ENCODE peak calls at places on chromosomes 12 and 14, in seven cellular contexts. One of them, this sample, is unnamed.

GRCh38 chr14:85508863-85509262 is 21.1 kb upstream of the FLRT2 start:
- DNase-seq in lower lobe of right lung: no peak
- DNase-seq in NCI-H82: no peak
- DNase-seq in RWPE1: no peak
- DNase-seq in activated naive CD4-positive, alpha-beta T cell treated with anti-CD3 and anti-CD28 coated beads, Interleukin-2, amount 50 U/mL, for 16 hours: no peak
- DNase-seq in HTR-8/SVneo: no peak
- DNase-seq in NCI-H1105: no peak
- DNase-seq in this sample: no peak

GRCh38 chr12:47139010-47139681 is 59.4 kb upstream of the AMIGO2 start:
- DNase-seq in lower lobe of right lung: no peak
- DNase-seq in NCI-H82: no peak
- DNase-seq in RWPE1: no peak
- DNase-seq in activated naive CD4-positive, alpha-beta T cell treated with anti-CD3 and anti-CD28 coated beads, Interleukin-2, amount 50 U/mL, for 16 hours: no peak
- DNase-seq in NCI-H1105: no peak
- DNase-seq in HTR-8/SVneo: no peak
- DNase-seq in this sample: no peak

GRCh38 chr12:106733660-106734059 is 40.8 kb upstream of the RIC8B start:
- DNase-seq in activated naive CD4-positive, alpha-beta T cell treated with anti-CD3 and anti-CD28 coated beads, Interleukin-2, amount 50 U/mL, for 16 hours: no peak
- DNase-seq in lower lobe of right lung: no peak
- DNase-seq in RWPE1: no peak
- DNase-seq in HTR-8/SVneo: no peak
- DNase-seq in NCI-H1105: no peak
- DNase-seq in NCI-H82: no peak
- DNase-seq in this sample: no peak

GRCh38 chr14:69005432-69006148 is 26.5 kb upstream of the ACTN1 start:
- DNase-seq in NCI-H1105: no peak
- DNase-seq in lower lobe of right lung: no peak
- DNase-seq in HTR-8/SVneo: peak; percentile 99
- DNase-seq in activated naive CD4-positive, alpha-beta T cell treated with anti-CD3 and anti-CD28 coated beads, Interleukin-2, amount 50 U/mL, for 16 hours: no peak
- DNase-seq in NCI-H82: no peak
- DNase-seq in RWPE1: peak; percentile 95
- DNase-seq in this sample: no peak

GRCh38 chr14:63614964-63615363 is 26.7 kb downstream of the WDR89 start:
- DNase-seq in lower lobe of right lung: no peak
- DNase-seq in activated naive CD4-positive, alpha-beta T cell treated with anti-CD3 and anti-CD28 coated beads, Interleukin-2, amount 50 U/mL, for 16 hours: no peak
- DNase-seq in NCI-H1105: no peak
- DNase-seq in HTR-8/SVneo: peak; percentile 69
- DNase-seq in NCI-H82: no peak
- DNase-seq in RWPE1: no peak
- DNase-seq in this sample: no peak

GRCh38 chr14:104633276-104633861 is 28.8 kb upstream of the TMEM179 start:
- DNase-seq in activated naive CD4-positive, alpha-beta T cell treated with anti-CD3 and anti-CD28 coated beads, Interleukin-2, amount 50 U/mL, for 16 hours: no peak
- DNase-seq in HTR-8/SVneo: no peak
- DNase-seq in RWPE1: no peak
- DNase-seq in NCI-H1105: no peak
- DNase-seq in lower lobe of right lung: no peak
- DNase-seq in NCI-H82: no peak
- DNase-seq in this sample: no peak

GRCh38 chr12:76340680-76341435 is 7.4 kb downstream of the BBS10 start:
- DNase-seq in NCI-H1105: no peak
- DNase-seq in activated naive CD4-positive, alpha-beta T cell treated with anti-CD3 and anti-CD28 coated beads, Interleukin-2, amount 50 U/mL, for 16 hours: no peak
- DNase-seq in NCI-H82: no peak
- DNase-seq in HTR-8/SVneo: no peak
- DNase-seq in lower lobe of right lung: no peak
- DNase-seq in RWPE1: no peak
- DNase-seq in this sample: no peak

GRCh38 chr14:38788060-38788459 is 315.0 kb downstream of the SEC23A start:
- DNase-seq in NCI-H82: no peak
- DNase-seq in lower lobe of right lung: no peak
- DNase-seq in activated naive CD4-positive, alpha-beta T cell treated with anti-CD3 and anti-CD28 coated beads, Interleukin-2, amount 50 U/mL, for 16 hours: no peak
- DNase-seq in RWPE1: no peak
- DNase-seq in HTR-8/SVneo: no peak
- DNase-seq in NCI-H1105: no peak
- DNase-seq in this sample: no peak

GRCh38 chr12:121524196-121524930 is 56.5 kb downstream of the KDM2B start:
- DNase-seq in NCI-H1105: no peak
- DNase-seq in HTR-8/SVneo: no peak
- DNase-seq in lower lobe of right lung: no peak
- DNase-seq in RWPE1: no peak
- DNase-seq in activated naive CD4-positive, alpha-beta T cell treated with anti-CD3 and anti-CD28 coated beads, Interleukin-2, amount 50 U/mL, for 16 hours: no peak
- DNase-seq in NCI-H82: peak; percentile 71
- DNase-seq in this sample: no peak

GRCh38 chr12:19482551-19483109 is 43.3 kb downstream of the AEBP2 start:
- DNase-seq in NCI-H82: no peak
- DNase-seq in lower lobe of right lung: peak; percentile 52
- DNase-seq in NCI-H1105: no peak
- DNase-seq in activated naive CD4-positive, alpha-beta T cell treated with anti-CD3 and anti-CD28 coated beads, Interleukin-2, amount 50 U/mL, for 16 hours: peak; percentile 14
- DNase-seq in HTR-8/SVneo: no peak
- DNase-seq in RWPE1: peak; percentile 41
- DNase-seq in this sample: no peak

GRCh38 chr12:62259311-62259992 is 752 bp upstream of the USP15 start:
- DNase-seq in lower lobe of right lung: no peak
- DNase-seq in RWPE1: no peak
- DNase-seq in NCI-H1105: no peak
- DNase-seq in activated naive CD4-positive, alpha-beta T cell treated with anti-CD3 and anti-CD28 coated beads, Interleukin-2, amount 50 U/mL, for 16 hours: no peak
- DNase-seq in NCI-H82: peak; percentile 60
- DNase-seq in HTR-8/SVneo: no peak
- DNase-seq in this sample: peak; percentile 3

GRCh38 chr14:80805136-80805535 is 136.4 kb downstream of the CEP128 start:
- DNase-seq in HTR-8/SVneo: no peak
- DNase-seq in RWPE1: no peak
- DNase-seq in NCI-H1105: no peak
- DNase-seq in NCI-H82: no peak
- DNase-seq in activated naive CD4-positive, alpha-beta T cell treated with anti-CD3 and anti-CD28 coated beads, Interleukin-2, amount 50 U/mL, for 16 hours: no peak
- DNase-seq in lower lobe of right lung: no peak
- DNase-seq in this sample: no peak

GRCh38 chr14:102492523-102492910 is 17.1 kb downstream of the ANKRD9 start:
- DNase-seq in NCI-H1105: no peak
- DNase-seq in activated naive CD4-positive, alpha-beta T cell treated with anti-CD3 and anti-CD28 coated beads, Interleukin-2, amount 50 U/mL, for 16 hours: no peak
- DNase-seq in lower lobe of right lung: peak; percentile 24
- DNase-seq in HTR-8/SVneo: no peak
- DNase-seq in NCI-H82: no peak
- DNase-seq in RWPE1: no peak
- DNase-seq in this sample: no peak

GRCh38 chr14:72663956-72664650 is 229.8 kb downstream of the DPF3 start:
- DNase-seq in RWPE1: no peak
- DNase-seq in activated naive CD4-positive, alpha-beta T cell treated with anti-CD3 and anti-CD28 coated beads, Interleukin-2, amount 50 U/mL, for 16 hours: no peak
- DNase-seq in NCI-H1105: no peak
- DNase-seq in NCI-H82: no peak
- DNase-seq in lower lobe of right lung: no peak
- DNase-seq in HTR-8/SVneo: no peak
- DNase-seq in this sample: no peak

GRCh38 chr14:64952598-64953309 is 10.2 kb upstream of the GPX2 start:
- DNase-seq in NCI-H82: peak; percentile 12
- DNase-seq in RWPE1: no peak
- DNase-seq in activated naive CD4-positive, alpha-beta T cell treated with anti-CD3 and anti-CD28 coated beads, Interleukin-2, amount 50 U/mL, for 16 hours: no peak
- DNase-seq in lower lobe of right lung: no peak
- DNase-seq in NCI-H1105: no peak
- DNase-seq in HTR-8/SVneo: no peak
- DNase-seq in this sample: peak; percentile 29

GRCh38 chr12:18432211-18432610 is 170.9 kb downstream of the PIK3C2G start:
- DNase-seq in lower lobe of right lung: no peak
- DNase-seq in activated naive CD4-positive, alpha-beta T cell treated with anti-CD3 and anti-CD28 coated beads, Interleukin-2, amount 50 U/mL, for 16 hours: no peak
- DNase-seq in RWPE1: no peak
- DNase-seq in NCI-H82: no peak
- DNase-seq in NCI-H1105: no peak
- DNase-seq in HTR-8/SVneo: no peak
- DNase-seq in this sample: no peak

GRCh38 chr14:93734086-93734822 is 54.0 kb downstream of the PRIMA1 start:
- DNase-seq in NCI-H82: peak; percentile 54
- DNase-seq in RWPE1: no peak
- DNase-seq in HTR-8/SVneo: peak; percentile 10
- DNase-seq in NCI-H1105: no peak
- DNase-seq in activated naive CD4-positive, alpha-beta T cell treated with anti-CD3 and anti-CD28 coated beads, Interleukin-2, amount 50 U/mL, for 16 hours: no peak
- DNase-seq in lower lobe of right lung: no peak
- DNase-seq in this sample: peak; percentile 40

GRCh38 chr14:54931598-54932340 is 29.1 kb upstream of the GCH1 start:
- DNase-seq in RWPE1: no peak
- DNase-seq in NCI-H1105: no peak
- DNase-seq in HTR-8/SVneo: no peak
- DNase-seq in NCI-H82: no peak
- DNase-seq in activated naive CD4-positive, alpha-beta T cell treated with anti-CD3 and anti-CD28 coated beads, Interleukin-2, amount 50 U/mL, for 16 hours: no peak
- DNase-seq in lower lobe of right lung: no peak
- DNase-seq in this sample: no peak

GRCh38 chr12:63419119-63419518 is 249.2 kb downstream of the DPY19L2 start:
- DNase-seq in NCI-H82: no peak
- DNase-seq in NCI-H1105: no peak
- DNase-seq in HTR-8/SVneo: no peak
- DNase-seq in lower lobe of right lung: no peak
- DNase-seq in activated naive CD4-positive, alpha-beta T cell treated with anti-CD3 and anti-CD28 coated beads, Interleukin-2, amount 50 U/mL, for 16 hours: no peak
- DNase-seq in RWPE1: peak; percentile 57
- DNase-seq in this sample: no peak

GRCh38 chr14:99947695-99948094 is 117.5 kb upstream of the EVL start:
- DNase-seq in HTR-8/SVneo: no peak
- DNase-seq in lower lobe of right lung: no peak
- DNase-seq in NCI-H1105: no peak
- DNase-seq in NCI-H82: no peak
- DNase-seq in activated naive CD4-positive, alpha-beta T cell treated with anti-CD3 and anti-CD28 coated beads, Interleukin-2, amount 50 U/mL, for 16 hours: no peak
- DNase-seq in RWPE1: no peak
- DNase-seq in this sample: no peak

GRCh38 chr12:6996040-6996441 is 22.2 kb downstream of the LPCAT3 start:
- DNase-seq in lower lobe of right lung: no peak
- DNase-seq in NCI-H82: no peak
- DNase-seq in RWPE1: no peak
- DNase-seq in NCI-H1105: no peak
- DNase-seq in activated naive CD4-positive, alpha-beta T cell treated with anti-CD3 and anti-CD28 coated beads, Interleukin-2, amount 50 U/mL, for 16 hours: no peak
- DNase-seq in HTR-8/SVneo: peak; percentile 63
- DNase-seq in this sample: no peak

GRCh38 chr12:9710584-9711375 is 22.1 kb downstream of the CLECL1 start:
- DNase-seq in NCI-H1105: no peak
- DNase-seq in HTR-8/SVneo: no peak
- DNase-seq in RWPE1: no peak
- DNase-seq in NCI-H82: no peak
- DNase-seq in lower lobe of right lung: no peak
- DNase-seq in activated naive CD4-positive, alpha-beta T cell treated with anti-CD3 and anti-CD28 coated beads, Interleukin-2, amount 50 U/mL, for 16 hours: no peak
- DNase-seq in this sample: no peak

GRCh38 chr12:848519-849191 is 96.3 kb downstream of the WNK1 start:
- DNase-seq in activated naive CD4-positive, alpha-beta T cell treated with anti-CD3 and anti-CD28 coated beads, Interleukin-2, amount 50 U/mL, for 16 hours: no peak
- DNase-seq in RWPE1: no peak
- DNase-seq in NCI-H82: no peak
- DNase-seq in NCI-H1105: no peak
- DNase-seq in lower lobe of right lung: no peak
- DNase-seq in HTR-8/SVneo: no peak
- DNase-seq in this sample: no peak

GRCh38 chr12:96327889-96328288 is 72.3 kb downstream of the CDK17 start:
- DNase-seq in lower lobe of right lung: no peak
- DNase-seq in HTR-8/SVneo: no peak
- DNase-seq in RWPE1: no peak
- DNase-seq in NCI-H1105: no peak
- DNase-seq in activated naive CD4-positive, alpha-beta T cell treated with anti-CD3 and anti-CD28 coated beads, Interleukin-2, amount 50 U/mL, for 16 hours: no peak
- DNase-seq in NCI-H82: no peak
- DNase-seq in this sample: no peak

GRCh38 chr14:104830781-104831180 is 29.9 kb downstream of the ZBTB42 start:
- DNase-seq in activated naive CD4-positive, alpha-beta T cell treated with anti-CD3 and anti-CD28 coated beads, Interleukin-2, amount 50 U/mL, for 16 hours: no peak
- DNase-seq in RWPE1: no peak
- DNase-seq in HTR-8/SVneo: no peak
- DNase-seq in NCI-H82: no peak
- DNase-seq in lower lobe of right lung: no peak
- DNase-seq in NCI-H1105: no peak
- DNase-seq in this sample: no peak

GRCh38 chr12:122126713-122127597 is 47.1 kb downstream of the IL31 start:
- DNase-seq in lower lobe of right lung: peak; percentile 26
- DNase-seq in activated naive CD4-positive, alpha-beta T cell treated with anti-CD3 and anti-CD28 coated beads, Interleukin-2, amount 50 U/mL, for 16 hours: no peak
- DNase-seq in RWPE1: no peak
- DNase-seq in HTR-8/SVneo: no peak
- DNase-seq in NCI-H82: no peak
- DNase-seq in NCI-H1105: no peak
- DNase-seq in this sample: no peak

GRCh38 chr14:103973354-103973753 is 31.0 kb upstream of the RD3L start:
- DNase-seq in HTR-8/SVneo: no peak
- DNase-seq in lower lobe of right lung: no peak
- DNase-seq in RWPE1: no peak
- DNase-seq in NCI-H1105: no peak
- DNase-seq in NCI-H82: no peak
- DNase-seq in activated naive CD4-positive, alpha-beta T cell treated with anti-CD3 and anti-CD28 coated beads, Interleukin-2, amount 50 U/mL, for 16 hours: no peak
- DNase-seq in this sample: no peak

GRCh38 chr12:120599672-120600537 is 18.7 kb upstream of the POP5 start:
- DNase-seq in activated naive CD4-positive, alpha-beta T cell treated with anti-CD3 and anti-CD28 coated beads, Interleukin-2, amount 50 U/mL, for 16 hours: no peak
- DNase-seq in HTR-8/SVneo: no peak
- DNase-seq in NCI-H82: peak; percentile 50
- DNase-seq in RWPE1: no peak
- DNase-seq in lower lobe of right lung: no peak
- DNase-seq in NCI-H1105: no peak
- DNase-seq in this sample: no peak

GRCh38 chr12:109720152-109720855 is 6.7 kb downstream of the FAM222A start:
- DNase-seq in lower lobe of right lung: no peak
- DNase-seq in RWPE1: no peak
- DNase-seq in NCI-H82: no peak
- DNase-seq in NCI-H1105: peak; percentile 50
- DNase-seq in activated naive CD4-positive, alpha-beta T cell treated with anti-CD3 and anti-CD28 coated beads, Interleukin-2, amount 50 U/mL, for 16 hours: no peak
- DNase-seq in HTR-8/SVneo: no peak
- DNase-seq in this sample: no peak

GRCh38 chr12:132438139-132438700 is 51.7 kb upstream of the FBRSL1 start:
- DNase-seq in lower lobe of right lung: no peak
- DNase-seq in RWPE1: no peak
- DNase-seq in HTR-8/SVneo: no peak
- DNase-seq in NCI-H1105: no peak
- DNase-seq in activated naive CD4-positive, alpha-beta T cell treated with anti-CD3 and anti-CD28 coated beads, Interleukin-2, amount 50 U/mL, for 16 hours: no peak
- DNase-seq in NCI-H82: no peak
- DNase-seq in this sample: no peak

GRCh38 chr12:58731096-58731495 is 189.2 kb downstream of the LRIG3 start:
- DNase-seq in activated naive CD4-positive, alpha-beta T cell treated with anti-CD3 and anti-CD28 coated beads, Interleukin-2, amount 50 U/mL, for 16 hours: no peak
- DNase-seq in lower lobe of right lung: no peak
- DNase-seq in NCI-H1105: no peak
- DNase-seq in HTR-8/SVneo: no peak
- DNase-seq in RWPE1: no peak
- DNase-seq in NCI-H82: peak; percentile 13
- DNase-seq in this sample: no peak

This sample was measured in germinal center.